ENCODE peak calls at places on chromosome 16, in four cellular contexts. One of them, this sample, is unnamed.

GRCh38 chr16:65124596-65124995 is 2.7 kb upstream of the CDH11 start:
- DNase-seq in ELR: no peak
- DNase-seq in stimulated activated CD4-positive, alpha-beta T cell treated with anti-CD3 and anti-CD28 coated beads, Interleukin-15, amount 100 ng/mL, for 1 hour: no peak
- DNase-seq in stimulated activated CD8-positive, alpha-beta memory T cell treated with anti-CD3 and anti-CD28 coated beads, Interleukin-4, amount 100 ng/mL, for 24 hours: no peak
- DNase-seq in this sample: no peak

GRCh38 chr16:81587626-81588160 is 143.1 kb downstream of the CMIP start:
- DNase-seq in ELR: no peak
- DNase-seq in stimulated activated CD4-positive, alpha-beta T cell treated with anti-CD3 and anti-CD28 coated beads, Interleukin-15, amount 100 ng/mL, for 1 hour: no peak
- DNase-seq in stimulated activated CD8-positive, alpha-beta memory T cell treated with anti-CD3 and anti-CD28 coated beads, Interleukin-4, amount 100 ng/mL, for 24 hours: no peak
- DNase-seq in this sample: no peak

GRCh38 chr16:64390102-64390501 is 731.8 kb downstream of the CDH11 start:
- DNase-seq in ELR: no peak
- DNase-seq in stimulated activated CD4-positive, alpha-beta T cell treated with anti-CD3 and anti-CD28 coated beads, Interleukin-15, amount 100 ng/mL, for 1 hour: no peak
- DNase-seq in stimulated activated CD8-positive, alpha-beta memory T cell treated with anti-CD3 and anti-CD28 coated beads, Interleukin-4, amount 100 ng/mL, for 24 hours: no peak
- DNase-seq in this sample: no peak

GRCh38 chr16:65071371-65072311 is 50.2 kb downstream of the CDH11 start:
- DNase-seq in ELR: no peak
- DNase-seq in stimulated activated CD4-positive, alpha-beta T cell treated with anti-CD3 and anti-CD28 coated beads, Interleukin-15, amount 100 ng/mL, for 1 hour: no peak
- DNase-seq in stimulated activated CD8-positive, alpha-beta memory T cell treated with anti-CD3 and anti-CD28 coated beads, Interleukin-4, amount 100 ng/mL, for 24 hours: no peak
- DNase-seq in this sample: no peak

GRCh38 chr16:89693931-89694783 is 7.3 kb downstream of the SPATA2L start:
- DNase-seq in ELR: no peak
- DNase-seq in stimulated activated CD4-positive, alpha-beta T cell treated with anti-CD3 and anti-CD28 coated beads, Interleukin-15, amount 100 ng/mL, for 1 hour: no peak
- DNase-seq in stimulated activated CD8-positive, alpha-beta memory T cell treated with anti-CD3 and anti-CD28 coated beads, Interleukin-4, amount 100 ng/mL, for 24 hours: no peak
- DNase-seq in this sample: no peak

GRCh38 chr16:79721186-79721745 is 120.7 kb upstream of the MAF start:
- DNase-seq in ELR: no peak
- DNase-seq in stimulated activated CD4-positive, alpha-beta T cell treated with anti-CD3 and anti-CD28 coated beads, Interleukin-15, amount 100 ng/mL, for 1 hour: no peak
- DNase-seq in stimulated activated CD8-positive, alpha-beta memory T cell treated with anti-CD3 and anti-CD28 coated beads, Interleukin-4, amount 100 ng/mL, for 24 hours: no peak
- DNase-seq in this sample: no peak

GRCh38 chr16:12412890-12413289 is 390.8 kb downstream of the CPPED1 start:
- DNase-seq in ELR: no peak
- DNase-seq in stimulated activated CD4-positive, alpha-beta T cell treated with anti-CD3 and anti-CD28 coated beads, Interleukin-15, amount 100 ng/mL, for 1 hour: no peak
- DNase-seq in stimulated activated CD8-positive, alpha-beta memory T cell treated with anti-CD3 and anti-CD28 coated beads, Interleukin-4, amount 100 ng/mL, for 24 hours: no peak
- DNase-seq in this sample: no peak

GRCh38 chr16:24537474-24538337 is 1.7 kb upstream of the RBBP6 start:
- DNase-seq in ELR: peak
- DNase-seq in stimulated activated CD4-positive, alpha-beta T cell treated with anti-CD3 and anti-CD28 coated beads, Interleukin-15, amount 100 ng/mL, for 1 hour: no peak
- DNase-seq in stimulated activated CD8-positive, alpha-beta memory T cell treated with anti-CD3 and anti-CD28 coated beads, Interleukin-4, amount 100 ng/mL, for 24 hours: no peak
- DNase-seq in this sample: peak

GRCh38 chr16:17461951-17462729 is 8.6 kb downstream of the XYLT1 start:
- DNase-seq in ELR: no peak
- DNase-seq in stimulated activated CD4-positive, alpha-beta T cell treated with anti-CD3 and anti-CD28 coated beads, Interleukin-15, amount 100 ng/mL, for 1 hour: no peak
- DNase-seq in stimulated activated CD8-positive, alpha-beta memory T cell treated with anti-CD3 and anti-CD28 coated beads, Interleukin-4, amount 100 ng/mL, for 24 hours: no peak
- DNase-seq in this sample: no peak

GRCh38 chr16:86549893-86550190 is 5.2 kb downstream of the MTHFSD start:
- DNase-seq in ELR: no peak
- DNase-seq in stimulated activated CD4-positive, alpha-beta T cell treated with anti-CD3 and anti-CD28 coated beads, Interleukin-15, amount 100 ng/mL, for 1 hour: no peak
- DNase-seq in stimulated activated CD8-positive, alpha-beta memory T cell treated with anti-CD3 and anti-CD28 coated beads, Interleukin-4, amount 100 ng/mL, for 24 hours: no peak
- DNase-seq in this sample: no peak

GRCh38 chr16:88448461-88449266 is 4.4 kb upstream of the ZFPM1 start:
- DNase-seq in ELR: no peak
- DNase-seq in stimulated activated CD4-positive, alpha-beta T cell treated with anti-CD3 and anti-CD28 coated beads, Interleukin-15, amount 100 ng/mL, for 1 hour: no peak
- DNase-seq in stimulated activated CD8-positive, alpha-beta memory T cell treated with anti-CD3 and anti-CD28 coated beads, Interleukin-4, amount 100 ng/mL, for 24 hours: no peak
- DNase-seq in this sample: no peak

GRCh38 chr16:88854306-88855111 is 2.2 kb downstream of the GALNS start:
- DNase-seq in ELR: no peak
- DNase-seq in stimulated activated CD4-positive, alpha-beta T cell treated with anti-CD3 and anti-CD28 coated beads, Interleukin-15, amount 100 ng/mL, for 1 hour: no peak
- DNase-seq in stimulated activated CD8-positive, alpha-beta memory T cell treated with anti-CD3 and anti-CD28 coated beads, Interleukin-4, amount 100 ng/mL, for 24 hours: peak
- DNase-seq in this sample: no peak

GRCh38 chr16:11402051-11402744 is 56.9 kb downstream of the RMI2 start:
- DNase-seq in ELR: no peak
- DNase-seq in stimulated activated CD4-positive, alpha-beta T cell treated with anti-CD3 and anti-CD28 coated beads, Interleukin-15, amount 100 ng/mL, for 1 hour: no peak
- DNase-seq in stimulated activated CD8-positive, alpha-beta memory T cell treated with anti-CD3 and anti-CD28 coated beads, Interleukin-4, amount 100 ng/mL, for 24 hours: no peak
- DNase-seq in this sample: no peak

This sample was measured in A172.